ENCODE peak calls at places on chromosomes 5 and 9, in nine cellular contexts. Q, B, E, X, A, P, F, O and W are unnamed samples. For H3K36me3, the result is how much of the 10 kb centered on the place peaks cover.

GRCh38 chr9:16524823-16525222 is 345.6 kb downstream of the BNC2 start:
- DNase-seq in Q (no peak), B (no peak), E (no peak), X (no peak), A (no peak), P (no peak), F (no peak), O (no peak), W (no peak)

GRCh38 chr5:52725781-52726180 is 61.9 kb upstream of the ITGA1 start:
- DNase-seq in Q (peak), B (no peak), E (no peak), X (no peak), A (peak), P (peak), F (peak), O (no peak), W (no peak)

GRCh38 chr5:1815881-1816292 is 14.7 kb downstream of the NDUFS6 start:
- DNase-seq in Q (no peak), B (no peak), E (no peak), X (no peak), A (no peak), P (no peak), F (no peak), O (no peak), W (no peak)

GRCh38 chr5:60161340-60161934 is 267.9 kb upstream of the PDE4D start:
- DNase-seq in Q (no peak), B (no peak), E (no peak), X (no peak), A (no peak), P (no peak), F (peak), O (peak), W (no peak)

GRCh38 chr5:15533124-15533893 is 33.3 kb downstream of the FBXL7 start:
- DNase-seq in Q (no peak), B (no peak), E (no peak), X (no peak), A (no peak), P (no peak), F (no peak), O (peak), W (no peak)

GRCh38 chr9:35611230-35611797 is 6.3 kb downstream of the TESK1 start:
- DNase-seq in Q (peak), B (peak), E (no peak), X (peak), A (peak), P (peak), F (peak), O (peak), W (peak)

GRCh38 chr5:1737790-1738405 is 61.7 kb downstream of the MRPL36 start:
- DNase-seq in Q (peak), B (no peak), E (no peak), X (no peak), A (no peak), P (peak), F (peak), O (peak), W (peak)

GRCh38 chr5:33556330-33557328 is 115.9 kb downstream of the TARS1 start:
- DNase-seq in Q (peak), B (no peak), E (peak), X (no peak), A (no peak), P (no peak), F (no peak), O (no peak), W (no peak)

GRCh38 chr5:156527611-156528010 is 200.6 kb downstream of the SGCD start:
- DNase-seq in Q (no peak), B (no peak), E (no peak), X (no peak), A (no peak), P (no peak), F (no peak), O (no peak), W (no peak)

GRCh38 chr9:18362901-18363685 is 110.9 kb upstream of the ADAMTSL1 start:
- DNase-seq in Q (no peak), B (no peak), E (no peak), X (no peak), A (no peak), P (no peak), F (peak), O (peak), W (no peak)

GRCh38 chr5:83547156-83547555 is 75.6 kb downstream of the VCAN start:
- DNase-seq in Q (no peak), B (no peak), E (no peak), X (no peak), A (no peak), P (no peak), F (no peak), O (no peak), W (no peak)

GRCh38 chr9:77384406-77384805 is 207.1 kb downstream of the VPS13A start:
- DNase-seq in Q (no peak), B (no peak), E (no peak), X (no peak), A (no peak), P (no peak), F (no peak), O (peak), W (no peak)

GRCh38 chr9:68728731-68729130 is 23.7 kb downstream of the PIP5K1B start:
- DNase-seq in Q (no peak), B (no peak), E (no peak), X (no peak), A (no peak), P (no peak), F (peak), O (no peak), W (no peak)

GRCh38 chr5:13566903-13567339 is 377.6 kb downstream of the DNAH5 start:
- DNase-seq in Q (no peak), B (no peak), E (no peak), X (no peak), A (no peak), P (no peak), F (peak), O (peak), W (no peak)

GRCh38 chr5:139137703-139138102 is 60.5 kb downstream of the SIL1 start:
- DNase-seq in Q (peak), B (no peak), E (peak), X (no peak), A (peak), P (no peak), F (peak), O (peak), W (no peak)

GRCh38 chr9:133332381-133332730 is 3.6 kb downstream of the SURF6 start:
- DNase-seq in Q (no peak), B (no peak), E (no peak), X (no peak), A (no peak), P (no peak), F (no peak), O (no peak), W (no peak)

GRCh38 chr5:88188458-88189132 is 80.0 kb downstream of the TMEM161B start:
- DNase-seq in Q (no peak), B (no peak), E (no peak), X (no peak), A (no peak), P (peak), F (no peak), O (no peak), W (no peak)

DNA sequence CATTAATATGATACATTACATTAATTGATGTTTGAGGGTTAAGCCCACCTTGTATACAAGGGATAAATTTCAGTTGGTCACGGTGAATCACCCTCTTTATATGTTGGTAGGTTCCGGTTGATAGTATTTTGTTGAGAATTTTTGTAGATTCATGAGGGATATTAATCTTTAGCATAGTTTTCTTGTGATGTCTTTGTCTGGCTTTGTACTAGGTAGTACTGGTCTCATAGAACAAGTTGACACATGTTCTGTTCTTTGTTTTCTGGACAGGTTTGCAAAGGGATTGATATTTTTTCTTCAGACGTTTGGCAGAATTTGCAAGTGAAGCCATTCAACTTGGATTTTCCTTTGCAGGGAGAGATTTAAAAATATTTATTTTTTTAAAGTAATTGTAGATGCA is 49.1 kb upstream of the CLK4 start:
- DNase-seq in Q (no peak), B (no peak), E (no peak), X (no peak), A (no peak), P (no peak), F (no peak), O (no peak), W (no peak)
- H3K27ac ChIP-seq in Q (no peak), B (no peak), E (no peak), X (no peak), A (no peak), P (no peak), F (no peak), O (no peak), W (no peak)

DNA sequence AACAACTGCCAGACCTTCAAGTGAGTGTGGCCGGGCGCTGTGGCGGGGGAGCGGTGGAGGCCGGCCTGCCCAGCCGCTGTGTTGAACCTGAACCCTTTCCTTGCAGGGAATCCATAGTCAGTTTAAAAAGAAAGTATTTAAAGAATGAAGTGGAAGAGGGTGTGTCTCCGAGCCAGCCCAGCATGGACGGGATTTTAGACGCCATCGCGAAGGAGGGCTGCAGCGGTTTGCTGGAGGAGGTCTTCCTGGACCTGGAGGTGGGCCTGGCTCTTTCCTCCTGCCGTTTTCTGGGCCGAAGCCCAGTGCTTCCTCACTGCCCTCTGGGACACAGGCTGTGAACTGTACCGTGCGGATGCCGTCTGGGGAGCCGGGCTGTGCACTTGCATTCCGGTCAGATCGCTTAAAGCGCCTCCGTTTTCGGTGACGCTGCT is 19.1 kb downstream of the EXOC3 start:
- DNase-seq in Q (no peak), B (peak), E (peak), X (peak), A (no peak), P (no peak), F (no peak), O (no peak), W (no peak)
- H3K36me3 ChIP-seq in Q (under half), B (under half), E (under half), X (under half), A (half or more), P (half or more), F (under half), O (half or more), W (half or more)

GRCh38 chr5:10308844-10309243 is 1.1 kb upstream of the CMBL start:
- DNase-seq in Q (no peak), B (no peak), E (no peak), X (no peak), A (no peak), P (no peak), F (no peak), O (no peak), W (no peak)

GRCh38 chr5:10304932-10305331 is 2.8 kb downstream of the CMBL start:
- DNase-seq in Q (no peak), B (no peak), E (no peak), X (no peak), A (no peak), P (no peak), F (peak), O (no peak), W (no peak)

GRCh38 chr5:10306114-10306513 is 1.6 kb downstream of the CMBL start:
- DNase-seq in Q (no peak), B (no peak), E (no peak), X (no peak), A (no peak), P (no peak), F (peak), O (no peak), W (no peak)

GRCh38 chr5:10306806-10307205 is 896 bp downstream of the CMBL start:
- DNase-seq in Q (no peak), B (no peak), E (no peak), X (no peak), A (no peak), P (no peak), F (peak), O (no peak), W (no peak)

GRCh38 chr5:10307206-10308148 is at the start of gene CMBL:
- DNase-seq in Q (peak), B (peak), E (peak), X (peak), A (peak), P (no peak), F (peak), O (peak), W (no peak)
- H3K27ac ChIP-seq in Q (peak), B (peak), E (peak), X (peak), A (peak), P (no peak), F (peak), O (peak), W (no peak)

DNA sequence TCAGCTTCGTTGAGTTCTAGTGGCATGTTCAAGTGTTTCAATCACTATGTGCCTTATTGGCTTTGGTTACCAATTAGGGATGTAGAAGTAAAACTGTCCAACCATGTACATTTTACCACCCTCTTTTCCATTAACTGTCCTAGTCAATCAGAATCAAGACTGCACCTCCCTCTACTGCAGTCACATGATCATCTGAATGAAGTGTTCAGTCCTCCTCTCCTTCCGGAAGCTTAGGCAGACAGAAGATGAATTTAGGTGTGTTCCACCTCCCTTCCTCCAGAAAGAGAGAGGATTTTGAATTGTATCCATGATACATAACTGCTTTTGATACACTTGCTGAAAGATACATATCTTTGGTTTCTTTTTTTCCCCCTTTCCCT is 133.7 kb downstream of the ERCC6L2 start:
- DNase-seq in Q (no peak), B (no peak), E (no peak), X (no peak), A (no peak), P (no peak), F (no peak), O (no peak), W (no peak)
- H3K36me3 ChIP-seq in Q (under half), B (under half), E (under half), X (under half), A (half or more), P (half or more), F (under half), O (under half), W (under half)

GRCh38 chr5:69416699-69417098 is 1.8 kb downstream of the MARVELD2 start:
- DNase-seq in Q (no peak), B (no peak), E (no peak), X (no peak), A (no peak), P (no peak), F (no peak), O (no peak), W (no peak)
- H3K27ac ChIP-seq in Q (peak), B (no peak), E (no peak), X (no peak), A (no peak), P (no peak), F (no peak), O (no peak), W (no peak)

DNA sequence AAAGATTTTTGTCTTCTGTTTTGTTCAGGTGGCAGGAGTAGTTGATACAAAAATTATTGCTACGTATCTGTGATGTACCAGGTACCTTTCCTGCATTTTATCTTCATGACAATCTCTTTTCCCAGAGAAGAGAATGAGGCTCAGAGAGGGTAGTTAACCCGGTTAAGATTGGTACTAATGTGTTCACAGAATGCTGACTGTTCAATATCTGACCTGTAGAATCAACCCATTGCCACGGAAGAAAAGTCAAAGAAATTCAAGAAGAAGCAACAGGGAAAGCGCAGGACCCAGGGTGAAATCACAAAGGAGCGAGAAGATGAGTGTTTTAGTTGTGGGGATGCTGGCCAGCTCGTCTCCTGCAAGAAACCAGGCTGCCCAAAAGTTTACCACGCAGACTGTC is 11.8 kb downstream of the RAB24 start:
- DNase-seq in Q (no peak), B (no peak), E (no peak), X (no peak), A (no peak), P (no peak), F (no peak), O (no peak), W (no peak)
- H3K36me3 ChIP-seq in Q (under half), B (under half), E (under half), X (under half), A (half or more), P (half or more), F (under half), O (half or more), W (half or more)

DNA sequence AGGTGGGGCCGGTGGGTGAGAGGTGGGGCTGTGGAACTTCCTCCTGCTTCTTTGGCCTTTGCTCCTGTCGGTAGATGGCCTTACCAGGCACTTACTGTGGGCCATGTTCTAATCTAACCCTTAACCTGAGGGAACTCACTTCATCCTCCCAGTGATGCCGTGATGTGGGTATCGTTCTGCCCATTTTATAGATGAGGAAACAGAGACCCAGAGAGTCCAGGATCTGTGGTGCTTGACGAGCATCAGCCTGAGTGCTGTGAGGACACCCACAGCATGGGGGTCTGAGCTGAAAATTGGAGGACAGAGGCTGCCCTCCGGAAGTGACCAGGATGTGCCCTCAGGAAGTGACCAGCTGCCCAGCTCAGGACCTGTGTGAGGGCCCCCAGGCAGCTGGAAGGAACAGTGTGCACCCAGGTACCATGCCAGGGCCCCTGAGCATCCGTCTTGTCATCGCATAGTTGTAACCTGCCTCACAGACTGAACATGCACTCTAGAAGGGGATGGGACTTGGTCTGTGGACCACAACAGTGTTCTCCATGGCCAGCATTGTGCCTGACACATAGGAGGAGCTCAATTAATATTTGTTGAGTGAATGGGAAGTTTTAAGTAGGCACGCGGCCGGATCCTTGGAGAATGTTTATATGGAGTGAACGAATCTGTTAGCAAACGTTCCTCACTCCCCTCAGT is 8.5 kb downstream of the NEK6 start:
- DNase-seq in Q (no peak), B (peak), E (no peak), X (no peak), A (no peak), P (no peak), F (no peak), O (peak), W (no peak)
- H3K27ac ChIP-seq in Q (no peak), B (peak), E (no peak), X (no peak), A (no peak), P (no peak), F (peak), O (peak), W (no peak)

GRCh38 chr5:134913254-134913653 is 8.3 kb downstream of the PCBD2 start:
- DNase-seq in Q (no peak), B (no peak), E (no peak), X (no peak), A (no peak), P (no peak), F (no peak), O (no peak), W (no peak)

GRCh38 chr5:134911285-134912215 is 6.6 kb downstream of the PCBD2 start:
- DNase-seq in Q (no peak), B (no peak), E (no peak), X (no peak), A (no peak), P (no peak), F (no peak), O (no peak), W (no peak)

GRCh38 chr5:134917070-134917831 is 12.3 kb downstream of the PCBD2 start:
- DNase-seq in Q (no peak), B (no peak), E (no peak), X (no peak), A (no peak), P (no peak), F (peak), O (no peak), W (no peak)

GRCh38 chr5:134913795-134914194 is 8.9 kb downstream of the PCBD2 start:
- DNase-seq in Q (no peak), B (no peak), E (no peak), X (no peak), A (no peak), P (no peak), F (no peak), O (no peak), W (no peak)
- H3K36me3 ChIP-seq in Q (under half), B (under half), E (under half), X (under half), A (half or more), P (half or more), F (under half), O (under half), W (under half)

GRCh38 chr9:127790094-127790855 is 4.4 kb downstream of the CDK9 start:
- DNase-seq in Q (no peak), B (no peak), E (no peak), X (no peak), A (no peak), P (no peak), F (no peak), O (no peak), W (no peak)

GRCh38 chr9:127794001-127794791 is 8.4 kb downstream of the CDK9 start:
- DNase-seq in Q (peak), B (no peak), E (peak), X (no peak), A (no peak), P (no peak), F (no peak), O (no peak), W (no peak)

GRCh38 chr9:127791085-127791484 is 5.3 kb downstream of the CDK9 start:
- DNase-seq in Q (no peak), B (no peak), E (no peak), X (no peak), A (no peak), P (no peak), F (no peak), O (no peak), W (no peak)

GRCh38 chr9:127792417-127793031 is 6.7 kb downstream of the CDK9 start:
- DNase-seq in Q (no peak), B (no peak), E (no peak), X (no peak), A (no peak), P (no peak), F (no peak), O (no peak), W (no peak)

GRCh38 chr9:127793093-127793708 is 7.4 kb downstream of the CDK9 start:
- DNase-seq in Q (peak), B (no peak), E (peak), X (no peak), A (no peak), P (no peak), F (no peak), O (peak), W (no peak)
- H3K27ac ChIP-seq in Q (peak), B (peak), E (no peak), X (peak), A (peak), P (no peak), F (peak), O (peak), W (no peak)